ENCODE peak calls at places on chromosomes 16 and 17, in four cellular contexts. I is T-helper 1 cell, J is kidney, F is nephron progenitor cell. L is an unnamed sample.

GRCh38 chr17:66507103-66507923 is 204.9 kb downstream of the PRKCA start:
- DNase-seq in I (peak; percentile 50), J (no peak), F (no peak), L (peak; percentile 15)

GRCh38 chr16:77307764-77308561 is 108.8 kb downstream of the SYCE1L start:
- DNase-seq in I (peak; percentile 61), J (no peak), F (no peak), L (no peak)

GRCh38 chr17:4947411-4948165 is 742 bp downstream of the PFN1 start:
- DNase-seq in I (peak; percentile 87), J (peak; percentile 90), F (peak; percentile 58), L (peak; percentile 72)

GRCh38 chr16:8958344-8958808 is 5.3 kb downstream of the USP7 start:
- DNase-seq in I (peak; percentile 42), J (no peak), F (no peak), L (peak; percentile 45)

GRCh38 chr16:74709477-74709877 is 8.8 kb upstream of the MLKL start:
- DNase-seq in I (peak; percentile 77), J (peak; percentile 81), F (peak; percentile 88), L (peak; percentile 80)

GRCh38 chr17:51442112-51442865 is 181.9 kb downstream of the UTP18 start:
- DNase-seq in I (no peak), J (no peak), F (no peak), L (no peak)

GRCh38 chr17:32783602-32784001 is 93.3 kb downstream of the MYO1D start:
- DNase-seq in I (peak; percentile 49), J (no peak), F (no peak), L (peak; percentile 12)

GRCh38 chr17:7894226-7894625 is 5.6 kb downstream of the CHD3 start:
- DNase-seq in I (no peak), J (no peak), F (no peak), L (no peak)

GRCh38 chr17:6554871-6555330 is 1.5 kb downstream of the PITPNM3 start:
- DNase-seq in I (no peak), J (no peak), F (no peak), L (no peak)

GRCh38 chr16:68790130-68790761 is 53.1 kb upstream of the TANGO6 start:
- DNase-seq in I (no peak), J (no peak), F (no peak), L (peak; percentile 40)

GRCh38 chr16:84374160-84374489 is 5.8 kb downstream of the ATP2C2 start:
- DNase-seq in I (no peak), J (no peak), F (no peak), L (no peak)

GRCh38 chr17:54948380-54948779 is 20.1 kb downstream of the COX11 start:
- DNase-seq in I (no peak), J (no peak), F (no peak), L (no peak)

GRCh38 chr17:50609376-50610074 is 25.2 kb upstream of the ABCC3 start:
- DNase-seq in I (no peak), J (no peak), F (no peak), L (no peak)

GRCh38 chr17:28492352-28493310 is 13.5 kb upstream of the FOXN1 start:
- DNase-seq in I (no peak), J (peak; percentile 15), F (no peak), L (no peak)

GRCh38 chr17:75693500-75694481 is 26.7 kb downstream of the SAP30BP start:
- DNase-seq in I (no peak), J (peak; percentile 92), F (no peak), L (peak; percentile 67)

GRCh38 chr16:6428861-6429260 is 903.8 kb upstream of the RBFOX1 start:
- DNase-seq in I (no peak), J (no peak), F (no peak), L (no peak)

GRCh38 chr16:66592814-66593213 is 11.7 kb upstream of the CMTM3 start:
- DNase-seq in I (no peak), J (no peak), F (no peak), L (no peak)

GRCh38 chr17:32258383-32259121 is 7.1 kb upstream of the RHBDL3 start:
- DNase-seq in I (no peak), J (peak; percentile 14), F (no peak), L (no peak)

L was measured in ELF-1.